ENCODE peak calls at places on chromosomes 1 and 21, in five cellular contexts. R is CD4-positive, alpha-beta T cell; X is A549; I is CD8-positive, alpha-beta memory T cell; K is lung. E is an unnamed sample.

GRCh38 chr1:99455760-99456159 is 190.2 kb upstream of the PALMD start:
- DNase-seq in I (no peak), K (no peak), R (no peak), X (no peak), E (no peak)

GRCh38 chr1:13749543-13750307 is 49.7 kb downstream of the PRDM2 start:
- DNase-seq in R (peak), I (no peak), X (peak), K (peak), E (no peak)

GRCh38 chr1:2529776-2530500 is at the start of gene HES5:
- DNase-seq in X (no peak), K (no peak), R (no peak), I (no peak), E (no peak)

GRCh38 chr1:234611153-234611798 is 1.3 kb upstream of the IRF2BP2 start:
- DNase-seq in K (peak), X (peak), I (no peak), R (no peak), E (no peak)

GRCh38 chr1:93129507-93130099 is 50.5 kb downstream of the MTF2 start:
- DNase-seq in I (no peak), X (no peak), K (no peak), R (no peak), E (no peak)

GRCh38 chr1:53552981-53553733 is 94.0 kb downstream of the DMRTB1 start:
- DNase-seq in R (peak), X (no peak), K (no peak), I (no peak), E (no peak)

GRCh38 chr1:225748479-225748878 is 29.1 kb upstream of the SRP9 start:
- DNase-seq in K (no peak), I (no peak), R (no peak), X (no peak), E (no peak)

GRCh38 chr1:114340906-114341698 is 169.9 kb downstream of the TRIM33 start:
- DNase-seq in X (no peak), I (peak), R (no peak), K (no peak), E (no peak)

GRCh38 chr1:212256404-212256803 is 28.8 kb upstream of the PPP2R5A start:
- DNase-seq in K (no peak), I (peak), X (no peak), R (peak), E (no peak)

GRCh38 chr1:22507582-22507981 is 55.7 kb upstream of the EPHA8 start:
- DNase-seq in K (no peak), X (no peak), I (no peak), R (no peak), E (no peak)

GRCh38 chr21:33789697-33790096 is 125.9 kb downstream of the ATP5PO start:
- DNase-seq in I (no peak), K (no peak), R (no peak), X (no peak), E (no peak)

GRCh38 chr1:75135829-75136142 is 1.6 kb downstream of the LHX8 start:
- DNase-seq in X (peak), R (no peak), I (no peak), K (no peak), E (no peak)

GRCh38 chr1:71224958-71225357 is 144.1 kb upstream of the ZRANB2 start:
- DNase-seq in K (no peak), R (no peak), X (no peak), I (no peak), E (no peak)

GRCh38 chr1:24870551-24871195 is 59.4 kb downstream of the RUNX3 start:
- DNase-seq in I (no peak), X (no peak), K (no peak), R (no peak), E (no peak)

GRCh38 chr1:99579691-99580171 is 66.2 kb upstream of the PALMD start:
- DNase-seq in I (no peak), X (no peak), K (no peak), R (no peak), E (no peak)

GRCh38 chr21:36073181-36073580 is 3.4 kb downstream of the CBR1 start:
- DNase-seq in R (no peak), K (no peak), I (no peak), X (no peak), E (peak)

GRCh38 chr1:78911956-78912880 is 94.3 kb downstream of the ADGRL4 start:
- DNase-seq in R (no peak), X (no peak), K (no peak), I (no peak), E (no peak)

GRCh38 chr1:109474697-109475096 is 8.4 kb downstream of the SYPL2 start:
- DNase-seq in K (no peak), X (no peak), R (no peak), I (no peak), E (no peak)

GRCh38 chr1:155650231-155650757 is 38.3 kb downstream of the YY1AP1 start:
- DNase-seq in K (peak), I (no peak), X (no peak), R (no peak), E (no peak)

DNA sequence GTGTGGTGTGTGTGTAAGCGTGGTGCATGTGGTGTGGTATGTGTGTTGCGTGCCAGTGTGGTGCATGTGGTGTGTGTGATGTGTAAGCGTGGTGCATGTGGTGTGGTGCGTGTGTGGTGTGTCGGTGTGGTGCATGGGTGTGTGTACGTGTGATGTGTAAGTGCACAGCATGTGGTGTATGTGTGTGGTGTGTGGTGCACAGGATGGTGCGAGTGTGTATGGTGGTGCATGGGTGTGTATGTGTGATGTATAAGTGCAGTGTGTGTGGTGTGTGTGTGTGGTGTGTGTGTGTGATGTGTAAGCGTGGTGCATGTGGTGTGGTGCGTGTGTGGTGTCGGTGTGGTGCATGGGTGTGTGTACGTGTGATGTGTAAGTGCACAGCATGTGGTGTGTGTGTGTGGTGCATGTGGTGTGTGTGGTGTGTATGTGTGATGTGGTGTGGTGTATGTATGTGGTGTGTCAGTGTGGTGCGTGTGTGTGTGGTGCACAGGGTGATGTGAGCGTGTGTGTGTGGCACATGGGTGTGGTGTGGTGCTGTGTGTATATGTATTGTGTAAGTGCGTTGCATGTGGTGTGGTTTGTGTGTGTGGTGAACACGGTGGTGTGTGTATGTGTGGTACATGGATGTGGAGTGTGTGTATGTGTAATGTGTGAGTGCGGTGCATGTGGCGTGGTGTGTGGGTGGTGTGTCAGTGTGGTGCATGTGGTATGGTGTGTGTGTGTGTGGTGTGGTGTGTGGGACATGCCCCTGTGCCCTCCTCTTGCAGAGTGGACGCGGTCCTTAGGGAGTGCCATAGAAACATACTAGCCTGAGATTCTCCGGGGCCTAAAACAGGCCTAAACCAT is 1.1 kb upstream of the C2CD2 start:
- DNase-seq in I (no peak), K (no peak), X (no peak), R (no peak), E (no peak)
- H3K27ac ChIP-seq in I (no peak), K (peak), X (peak), R (no peak), E (no peak)

GRCh38 chr1:207813946-207814345 is 62.1 kb downstream of the CD46 start:
- DNase-seq in K (no peak), X (no peak), I (no peak), R (no peak), E (no peak)
- H3K27ac ChIP-seq in K (peak), X (no peak), I (peak), R (no peak), E (no peak)

GRCh38 chr1:101144868-101145808 is 91.7 kb upstream of the S1PR1 start:
- DNase-seq in X (no peak), I (no peak), K (no peak), R (no peak), E (no peak)
- H3K27ac ChIP-seq in X (no peak), I (no peak), K (no peak), R (no peak), E (no peak)

DNA sequence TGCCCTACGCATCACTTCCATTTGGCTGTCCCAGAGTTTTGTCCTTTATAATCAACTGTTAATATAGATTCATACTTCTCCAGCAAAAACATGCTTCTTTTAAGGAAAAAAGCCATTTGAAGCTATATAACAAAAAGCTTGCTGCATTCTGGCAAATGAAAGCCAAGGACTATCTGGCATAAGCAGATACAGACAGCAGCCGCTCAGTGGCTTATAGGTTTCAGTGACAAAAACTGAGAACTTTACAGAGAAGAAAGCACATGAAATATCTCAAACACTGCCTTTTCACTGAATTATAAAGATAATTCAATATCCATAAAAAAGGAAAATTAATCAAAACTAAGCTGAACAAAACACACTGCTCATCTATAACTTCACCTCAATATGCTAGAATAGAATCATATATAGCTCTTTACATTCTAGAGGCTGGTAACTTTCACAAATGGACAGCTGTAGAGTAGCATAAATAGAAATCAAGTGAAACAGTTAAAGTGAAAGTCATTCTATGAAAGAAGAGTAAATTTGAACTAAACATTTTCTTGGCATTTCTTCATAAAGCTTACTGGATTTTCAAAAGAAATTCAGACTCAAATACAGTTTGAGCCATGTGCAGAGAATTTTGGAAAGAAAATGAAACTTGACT is 19.6 kb downstream of the CDC42BPA start:
- DNase-seq in I (no peak), K (no peak), R (no peak), X (no peak), E (no peak)
- H3K27ac ChIP-seq in I (peak), K (no peak), R (no peak), X (peak), E (no peak)

DNA sequence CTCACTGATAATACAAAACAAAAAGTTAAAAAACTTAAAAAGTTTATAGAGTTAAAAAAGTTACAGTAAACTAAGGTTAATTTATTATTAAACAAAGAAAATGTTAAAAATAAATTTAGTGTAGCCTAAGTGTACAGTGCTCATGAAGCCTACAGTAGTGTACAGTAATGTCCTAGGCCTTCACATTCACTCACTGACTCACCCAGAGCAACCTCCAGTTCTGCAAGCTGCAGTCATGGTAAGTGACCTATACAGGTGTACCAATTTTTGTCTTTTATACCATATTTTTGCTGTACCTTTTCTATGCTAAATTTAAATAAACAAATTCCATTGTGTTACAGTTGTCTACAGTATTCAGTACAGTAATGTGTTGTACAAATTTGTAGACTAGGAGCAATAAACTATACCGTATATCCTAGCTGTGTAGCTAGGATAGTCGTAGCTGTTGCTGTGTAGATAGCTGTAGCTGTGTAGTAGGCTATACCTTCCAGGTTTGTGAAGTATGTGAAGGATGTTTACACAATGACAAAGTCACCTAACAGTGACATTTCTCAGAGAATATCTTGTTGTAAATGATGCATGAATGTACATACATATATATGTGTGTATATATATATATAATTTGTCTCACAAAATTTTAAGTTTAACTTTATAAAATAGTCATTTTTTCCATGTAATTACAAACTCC is 140.2 kb downstream of the TGFB2 start:
- DNase-seq in I (no peak), K (no peak), X (peak), R (no peak), E (no peak)
- H3K27ac ChIP-seq in I (no peak), K (no peak), X (peak), R (no peak), E (no peak)